ENCODE peak calls at places on chromosomes 2 and 18, in nine cellular contexts. B is foreskin keratinocyte; E is A549; F is activated CD8-positive, alpha-beta T cell treated with anti-CD3 and anti-CD28 coated beads for 36 hours; S is DMS153; L is NCI-H345; P is stimulated activated CD4-positive, alpha-beta T cell treated with anti-CD3 and anti-CD28 coated beads, Interleukin-1b, Interleukin-23, amount 100 ng/mL, for 24 hours; I is neural crest cell; K is T-cell. D is an unnamed sample.

GRCh38 chr18:944440-944839 is 39.8 kb downstream of the ADCYAP1 start:
- DNase-seq in K (no peak), S (no peak), L (no peak), F (no peak), P (no peak), B (peak), I (no peak), E (no peak), D (no peak)

GRCh38 chr18:13256444-13257305 is 38.1 kb downstream of the LDLRAD4 start:
- DNase-seq in F (no peak), I (no peak), B (no peak), K (no peak), E (no peak), P (no peak), L (peak), S (no peak), D (no peak)

GRCh38 chr2:127584516-127585033 is 49.1 kb downstream of the MYO7B start:
- DNase-seq in S (no peak), E (no peak), F (no peak), P (no peak), L (no peak), I (no peak), K (no peak), B (no peak), D (no peak)

GRCh38 chr18:5868218-5868904 is 27.0 kb downstream of the TMEM200C start:
- DNase-seq in S (no peak), I (peak), L (peak), P (no peak), E (peak), F (peak), B (peak), K (no peak), D (no peak)

GRCh38 chr2:235716875-235717496 is 223.1 kb downstream of the AGAP1 start:
- DNase-seq in I (no peak), P (no peak), L (peak), S (peak), F (no peak), B (no peak), K (no peak), E (no peak), D (no peak)

GRCh38 chr18:77008006-77008405 is 124.6 kb downstream of the MBP start:
- DNase-seq in S (no peak), I (no peak), F (no peak), P (no peak), L (no peak), E (no peak), K (no peak), B (no peak), D (no peak)

GRCh38 chr2:194203898-194204297 is 1453.1 kb upstream of the SLC39A10 start:
- DNase-seq in K (no peak), I (no peak), S (no peak), E (peak), F (no peak), B (peak), L (no peak), P (no peak), D (no peak)

GRCh38 chr2:102050854-102051391 is 59.2 kb downstream of the IL1R2 start:
- DNase-seq in E (no peak), L (no peak), B (no peak), S (peak), P (no peak), K (no peak), I (no peak), F (no peak), D (no peak)

GRCh38 chr2:100845141-100845991 is 25.4 kb downstream of the NPAS2 start:
- DNase-seq in P (no peak), L (no peak), K (no peak), E (no peak), I (no peak), S (no peak), F (no peak), B (no peak), D (no peak)

GRCh38 chr2:99936065-99936464 is 206.3 kb downstream of the AFF3 start:
- DNase-seq in I (no peak), E (no peak), P (no peak), K (no peak), F (no peak), L (no peak), S (no peak), B (no peak), D (no peak)

GRCh38 chr2:127675335-127676261 is at the start of gene LIMS2:
- DNase-seq in E (peak), L (no peak), I (no peak), F (no peak), P (no peak), B (no peak), K (no peak), S (no peak), D (no peak)

GRCh38 chr18:6741290-6741689 is 11.8 kb downstream of the ARHGAP28 start:
- DNase-seq in S (no peak), L (no peak), I (no peak), P (no peak), F (no peak), K (no peak), B (peak), E (peak), D (no peak)

GRCh38 chr18:49531678-49532153 is 30.1 kb upstream of the LIPG start:
- DNase-seq in F (no peak), B (no peak), P (no peak), K (no peak), L (no peak), E (no peak), S (no peak), I (no peak), D (no peak)

GRCh38 chr2:212030709-212031108 is 507.9 kb downstream of the ERBB4 start:
- DNase-seq in E (no peak), B (no peak), L (no peak), K (no peak), P (no peak), S (no peak), I (no peak), F (no peak), D (no peak)

GRCh38 chr18:23673725-23674124 is 11.0 kb upstream of the ANKRD29 start:
- DNase-seq in P (no peak), B (peak), I (no peak), S (no peak), L (no peak), E (no peak), K (no peak), F (no peak), D (no peak)

GRCh38 chr2:191675807-191676667 is 1.9 kb upstream of the NABP1 start:
- DNase-seq in I (no peak), S (no peak), F (peak), P (peak), K (peak), E (no peak), B (no peak), L (no peak), D (peak)

GRCh38 chr18:24811963-24812681 is 351.7 kb downstream of the HRH4 start:
- DNase-seq in B (no peak), E (no peak), L (no peak), P (no peak), I (no peak), K (no peak), S (no peak), F (no peak), D (no peak)

GRCh38 chr2:173184031-173185004 is 108.7 kb downstream of the MAP3K20 start:
- DNase-seq in K (no peak), E (peak), F (no peak), I (no peak), S (no peak), B (peak), L (no peak), P (no peak), D (no peak)

GRCh38 chr2:42693688-42694479 is 70.1 kb downstream of the OXER1 start:
- DNase-seq in P (no peak), I (no peak), L (no peak), K (no peak), B (no peak), E (no peak), F (no peak), S (no peak), D (no peak)